ENCODE peak calls at places on chromosomes 7 and 10, in six cellular contexts. A is IMR-90; C is M059J; P is stimulated activated CD4-positive, alpha-beta T cell treated with anti-CD3 and anti-CD28 coated beads, Interleukin-1b, Interleukin-23, amount 100 ng/mL, for 48 hours; M is lung; N is iris pigment epithelial cell. B is an unnamed sample.

GRCh38 chr7:100367251-100367620 is 6.1 kb upstream of the PILRA start:
- DNase-seq in C (no peak), P (no peak), M (no peak), N (no peak), A (no peak), B (no peak)

GRCh38 chr7:16317406-16317805 is 103.9 kb downstream of the CRPPA start:
- DNase-seq in C (no peak), P (no peak), A (no peak), N (no peak), M (no peak), B (no peak)

GRCh38 chr7:101688183-101688831 is 59.2 kb upstream of the MYL10 start:
- DNase-seq in A (peak; percentile 46), C (peak; percentile 72), P (peak; percentile 78), M (peak; percentile 77), N (peak; percentile 41), B (peak; percentile 83)

GRCh38 chr10:132588301-132589013 is 50.9 kb downstream of the INPP5A start:
- DNase-seq in M (peak; percentile 46), A (no peak), C (no peak), P (peak; percentile 64), N (peak; percentile 23), B (peak; percentile 95)

GRCh38 chr10:92574545-92575377 is 868 bp upstream of the IDE start:
- DNase-seq in P (no peak), C (no peak), N (peak; percentile 57), M (no peak), A (peak; percentile 36), B (no peak)

GRCh38 chr10:89373916-89374711 is 3.7 kb upstream of the IFIT1B start:
- DNase-seq in A (peak; percentile 94), N (peak; percentile 93), M (peak; percentile 85), P (no peak), C (peak; percentile 96), B (no peak)

GRCh38 chr10:78004215-78005026 is 24.9 kb downstream of the POLR3A start:
- DNase-seq in A (no peak), P (no peak), C (no peak), N (no peak), M (no peak), B (no peak)

GRCh38 chr7:50533849-50534248 is 31.4 kb downstream of the DDC start:
- DNase-seq in M (peak; percentile 14), C (peak; percentile 11), N (no peak), P (no peak), A (no peak), B (no peak)

GRCh38 chr7:125561006-125561405 is 631.4 kb upstream of the POT1 start:
- DNase-seq in C (no peak), A (no peak), P (no peak), N (no peak), M (no peak), B (no peak)

GRCh38 chr7:108947521-108947920 is 377.8 kb downstream of the DNAJB9 start:
- DNase-seq in P (no peak), A (no peak), N (no peak), C (no peak), M (no peak), B (no peak)

B was measured in KBM-7.